ENCODE peak calls at places on chromosomes 12 and 14, in nine cellular contexts. T is retina; Q is cardiac fibroblast; B is iris pigment epithelial cell; U is tibial artery; J is activated CD4-positive, alpha-beta T cell treated with anti-CD3 and anti-CD28 coated beads, Interleukin-2, amount 50 U/mL, for 24 hours; O is ELF-1; R is left kidney; V is SK-N-DZ. S is an unnamed sample.

GRCh38 chr12:75208851-75209781 is 523 bp downstream of the KCNC2 start:
- DNase-seq in R (peak), B (peak), T (peak), O (peak), Q (peak), U (no peak), J (no peak), V (peak), S (peak)

GRCh38 chr12:2137707-2138106 is 84.9 kb downstream of the CACNA1C start:
- DNase-seq in O (no peak), V (no peak), B (no peak), R (no peak), U (peak), T (no peak), Q (peak), J (no peak), S (no peak)

GRCh38 chr12:127635838-127636237 is 631.1 kb upstream of the TMEM132C start:
- DNase-seq in B (no peak), O (no peak), Q (no peak), R (no peak), V (no peak), U (no peak), J (no peak), T (no peak), S (no peak)

GRCh38 chr12:28257411-28257810 is 67.2 kb downstream of the CCDC91 start:
- DNase-seq in B (no peak), R (no peak), U (no peak), T (no peak), O (no peak), V (no peak), Q (no peak), J (no peak), S (no peak)

GRCh38 chr12:90111646-90112565 is 403.3 kb upstream of the ATP2B1 start:
- DNase-seq in T (no peak), R (peak), O (no peak), B (no peak), J (no peak), U (no peak), Q (no peak), V (no peak), S (peak)

GRCh38 chr14:105195051-105195450 is 13.9 kb upstream of the NUDT14 start:
- DNase-seq in R (no peak), U (no peak), B (no peak), V (no peak), J (no peak), Q (no peak), T (no peak), O (no peak), S (no peak)

GRCh38 chr12:31965090-31965489 is 5.9 kb downstream of the RESF1 start:
- DNase-seq in O (peak), T (no peak), U (no peak), B (no peak), R (no peak), J (no peak), V (no peak), Q (no peak), S (no peak)

GRCh38 chr12:20557076-20557475 is 138.1 kb upstream of the SLCO1C1 start:
- DNase-seq in U (no peak), T (peak), J (no peak), R (no peak), Q (no peak), V (no peak), B (no peak), O (no peak), S (no peak)

GRCh38 chr14:51357250-51357649 is 117.2 kb downstream of the TMX1 start:
- DNase-seq in T (no peak), O (no peak), Q (peak), V (no peak), U (no peak), B (peak), J (no peak), R (no peak), S (peak)

GRCh38 chr12:32533971-32534590 is 134.7 kb downstream of the FGD4 start:
- DNase-seq in U (peak), O (peak), R (peak), Q (peak), T (peak), V (no peak), B (peak), J (no peak), S (peak)

GRCh38 chr14:91901449-91902250 is 34.3 kb upstream of the TC2N start:
- DNase-seq in U (no peak), O (no peak), B (no peak), T (no peak), R (no peak), J (no peak), Q (peak), V (no peak), S (peak)

GRCh38 chr12:62933871-62934798 is 815 bp downstream of the PPM1H start:
- DNase-seq in O (peak), T (peak), V (peak), R (peak), Q (peak), U (peak), B (peak), J (no peak), S (peak)

GRCh38 chr12:89762498-89763170 is 54.0 kb upstream of the ATP2B1 start:
- DNase-seq in V (no peak), Q (no peak), T (no peak), U (no peak), O (no peak), R (no peak), B (no peak), J (no peak), S (no peak)

GRCh38 chr14:24054646-24055045 is 2.8 kb downstream of the CARMIL3 start:
- DNase-seq in Q (no peak), U (peak), B (no peak), O (no peak), R (no peak), J (no peak), V (no peak), T (no peak), S (no peak)

GRCh38 chr14:105409379-105409778 is 10.2 kb upstream of the MTA1 start:
- DNase-seq in U (no peak), V (no peak), T (no peak), B (no peak), R (no peak), J (no peak), Q (no peak), O (no peak), S (no peak)

GRCh38 chr14:100623961-100624360 is 36.7 kb upstream of the BEGAIN start:
- DNase-seq in Q (no peak), R (no peak), V (no peak), B (no peak), O (no peak), J (no peak), T (no peak), U (peak), S (no peak)

GRCh38 chr12:104516821-104517220 is 60.1 kb downstream of the CHST11 start:
- DNase-seq in T (no peak), V (no peak), R (no peak), J (no peak), B (no peak), Q (no peak), U (no peak), O (no peak), S (no peak)

GRCh38 chr14:95562892-95563685 is 28.2 kb downstream of the GLRX5 start:
- DNase-seq in O (no peak), B (peak), J (no peak), V (no peak), T (no peak), U (no peak), Q (peak), R (peak), S (peak)

S was measured in fibroblast of villous mesenchyme.